ENCODE peak calls at places on chromosome 22, in eight cellular contexts. One of them, this sample, is unnamed.

GRCh38 chr22:40758390-40758789 is 60.8 kb downstream of the SLC25A17 start:
- DNase-seq in stimulated activated CD8-positive, alpha-beta memory T cell treated with anti-CD3 and anti-CD28 coated beads, Interleukin-12 subunit alpha, Interleukin-12 subunit beta, amount 100 ng/mL, for 4 hours: no peak
- DNase-seq in activated CD8-positive, alpha-beta T cell treated with anti-CD3 and anti-CD28 coated beads for 36 hours: no peak
- DNase-seq in NCI-H774: no peak
- DNase-seq in kidney tubule cell: no peak
- DNase-seq in amniotic stem cell: no peak
- DNase-seq in SK-MEL-5: no peak
- DNase-seq in brain microvascular endothelial cell: no peak
- DNase-seq in this sample: no peak

GRCh38 chr22:25760294-25760693 is 18.3 kb downstream of the MYO18B start:
- DNase-seq in NCI-H774: no peak
- DNase-seq in activated CD8-positive, alpha-beta T cell treated with anti-CD3 and anti-CD28 coated beads for 36 hours: no peak
- DNase-seq in stimulated activated CD8-positive, alpha-beta memory T cell treated with anti-CD3 and anti-CD28 coated beads, Interleukin-12 subunit alpha, Interleukin-12 subunit beta, amount 100 ng/mL, for 4 hours: no peak
- DNase-seq in brain microvascular endothelial cell: no peak
- DNase-seq in SK-MEL-5: no peak
- DNase-seq in amniotic stem cell: no peak
- DNase-seq in kidney tubule cell: no peak
- DNase-seq in this sample: no peak

GRCh38 chr22:26174280-26174679 is 5.0 kb downstream of the SEZ6L start:
- DNase-seq in stimulated activated CD8-positive, alpha-beta memory T cell treated with anti-CD3 and anti-CD28 coated beads, Interleukin-12 subunit alpha, Interleukin-12 subunit beta, amount 100 ng/mL, for 4 hours: no peak
- DNase-seq in amniotic stem cell: no peak
- DNase-seq in activated CD8-positive, alpha-beta T cell treated with anti-CD3 and anti-CD28 coated beads for 36 hours: no peak
- DNase-seq in brain microvascular endothelial cell: no peak
- DNase-seq in kidney tubule cell: no peak
- DNase-seq in SK-MEL-5: peak
- DNase-seq in NCI-H774: no peak
- DNase-seq in this sample: no peak

GRCh38 chr22:50030315-50031188 is 18.0 kb upstream of the IL17REL start:
- DNase-seq in stimulated activated CD8-positive, alpha-beta memory T cell treated with anti-CD3 and anti-CD28 coated beads, Interleukin-12 subunit alpha, Interleukin-12 subunit beta, amount 100 ng/mL, for 4 hours: peak
- DNase-seq in SK-MEL-5: peak
- DNase-seq in NCI-H774: no peak
- DNase-seq in kidney tubule cell: peak
- DNase-seq in brain microvascular endothelial cell: peak
- DNase-seq in amniotic stem cell: peak
- DNase-seq in activated CD8-positive, alpha-beta T cell treated with anti-CD3 and anti-CD28 coated beads for 36 hours: peak
- DNase-seq in this sample: peak

GRCh38 chr22:22706253-22706940 is 62.0 kb downstream of the GGTLC2 start:
- DNase-seq in stimulated activated CD8-positive, alpha-beta memory T cell treated with anti-CD3 and anti-CD28 coated beads, Interleukin-12 subunit alpha, Interleukin-12 subunit beta, amount 100 ng/mL, for 4 hours: no peak
- DNase-seq in activated CD8-positive, alpha-beta T cell treated with anti-CD3 and anti-CD28 coated beads for 36 hours: no peak
- DNase-seq in kidney tubule cell: no peak
- DNase-seq in NCI-H774: no peak
- DNase-seq in brain microvascular endothelial cell: no peak
- DNase-seq in amniotic stem cell: no peak
- DNase-seq in SK-MEL-5: no peak
- DNase-seq in this sample: no peak

GRCh38 chr22:39611360-39611759 is 40.8 kb downstream of the CACNA1I start:
- DNase-seq in NCI-H774: no peak
- DNase-seq in kidney tubule cell: no peak
- DNase-seq in SK-MEL-5: no peak
- DNase-seq in activated CD8-positive, alpha-beta T cell treated with anti-CD3 and anti-CD28 coated beads for 36 hours: no peak
- DNase-seq in stimulated activated CD8-positive, alpha-beta memory T cell treated with anti-CD3 and anti-CD28 coated beads, Interleukin-12 subunit alpha, Interleukin-12 subunit beta, amount 100 ng/mL, for 4 hours: no peak
- DNase-seq in amniotic stem cell: no peak
- DNase-seq in brain microvascular endothelial cell: no peak
- DNase-seq in this sample: no peak

GRCh38 chr22:45413013-45413367 is 409 bp downstream of the SMC1B start:
- DNase-seq in SK-MEL-5: no peak
- DNase-seq in activated CD8-positive, alpha-beta T cell treated with anti-CD3 and anti-CD28 coated beads for 36 hours: no peak
- DNase-seq in stimulated activated CD8-positive, alpha-beta memory T cell treated with anti-CD3 and anti-CD28 coated beads, Interleukin-12 subunit alpha, Interleukin-12 subunit beta, amount 100 ng/mL, for 4 hours: no peak
- DNase-seq in amniotic stem cell: no peak
- DNase-seq in brain microvascular endothelial cell: no peak
- DNase-seq in NCI-H774: no peak
- DNase-seq in kidney tubule cell: no peak
- DNase-seq in this sample: no peak

GRCh38 chr22:27842994-27843431 is 41.5 kb upstream of the MN1 start:
- DNase-seq in kidney tubule cell: no peak
- DNase-seq in NCI-H774: no peak
- DNase-seq in brain microvascular endothelial cell: no peak
- DNase-seq in activated CD8-positive, alpha-beta T cell treated with anti-CD3 and anti-CD28 coated beads for 36 hours: no peak
- DNase-seq in SK-MEL-5: no peak
- DNase-seq in stimulated activated CD8-positive, alpha-beta memory T cell treated with anti-CD3 and anti-CD28 coated beads, Interleukin-12 subunit alpha, Interleukin-12 subunit beta, amount 100 ng/mL, for 4 hours: no peak
- DNase-seq in amniotic stem cell: no peak
- DNase-seq in this sample: no peak

GRCh38 chr22:31240011-31240410 is 27.9 kb downstream of the LIMK2 start:
- DNase-seq in kidney tubule cell: no peak
- DNase-seq in brain microvascular endothelial cell: peak
- DNase-seq in stimulated activated CD8-positive, alpha-beta memory T cell treated with anti-CD3 and anti-CD28 coated beads, Interleukin-12 subunit alpha, Interleukin-12 subunit beta, amount 100 ng/mL, for 4 hours: no peak
- DNase-seq in NCI-H774: no peak
- DNase-seq in amniotic stem cell: no peak
- DNase-seq in SK-MEL-5: no peak
- DNase-seq in activated CD8-positive, alpha-beta T cell treated with anti-CD3 and anti-CD28 coated beads for 36 hours: no peak
- DNase-seq in this sample: no peak

GRCh38 chr22:20495861-20496681 is 476 bp upstream of the KLHL22 start:
- DNase-seq in activated CD8-positive, alpha-beta T cell treated with anti-CD3 and anti-CD28 coated beads for 36 hours: peak
- DNase-seq in SK-MEL-5: peak
- DNase-seq in NCI-H774: peak
- DNase-seq in stimulated activated CD8-positive, alpha-beta memory T cell treated with anti-CD3 and anti-CD28 coated beads, Interleukin-12 subunit alpha, Interleukin-12 subunit beta, amount 100 ng/mL, for 4 hours: peak
- DNase-seq in brain microvascular endothelial cell: peak
- DNase-seq in amniotic stem cell: peak
- DNase-seq in kidney tubule cell: peak
- DNase-seq in this sample: peak

GRCh38 chr22:20013382-20013871 is 3.2 kb downstream of the ARVCF start:
- DNase-seq in brain microvascular endothelial cell: peak
- DNase-seq in stimulated activated CD8-positive, alpha-beta memory T cell treated with anti-CD3 and anti-CD28 coated beads, Interleukin-12 subunit alpha, Interleukin-12 subunit beta, amount 100 ng/mL, for 4 hours: peak
- DNase-seq in activated CD8-positive, alpha-beta T cell treated with anti-CD3 and anti-CD28 coated beads for 36 hours: peak
- DNase-seq in amniotic stem cell: no peak
- DNase-seq in NCI-H774: no peak
- DNase-seq in kidney tubule cell: peak
- DNase-seq in SK-MEL-5: peak
- DNase-seq in this sample: peak

GRCh38 chr22:30310881-30311771 is 15.6 kb downstream of the TBC1D10A start:
- DNase-seq in kidney tubule cell: peak
- DNase-seq in amniotic stem cell: no peak
- DNase-seq in activated CD8-positive, alpha-beta T cell treated with anti-CD3 and anti-CD28 coated beads for 36 hours: no peak
- DNase-seq in SK-MEL-5: no peak
- DNase-seq in brain microvascular endothelial cell: no peak
- DNase-seq in NCI-H774: no peak
- DNase-seq in stimulated activated CD8-positive, alpha-beta memory T cell treated with anti-CD3 and anti-CD28 coated beads, Interleukin-12 subunit alpha, Interleukin-12 subunit beta, amount 100 ng/mL, for 4 hours: no peak
- DNase-seq in this sample: no peak

GRCh38 chr22:44380716-44381500 is 68.2 kb upstream of the SHISAL1 start:
- DNase-seq in kidney tubule cell: no peak
- DNase-seq in brain microvascular endothelial cell: no peak
- DNase-seq in amniotic stem cell: no peak
- DNase-seq in activated CD8-positive, alpha-beta T cell treated with anti-CD3 and anti-CD28 coated beads for 36 hours: no peak
- DNase-seq in stimulated activated CD8-positive, alpha-beta memory T cell treated with anti-CD3 and anti-CD28 coated beads, Interleukin-12 subunit alpha, Interleukin-12 subunit beta, amount 100 ng/mL, for 4 hours: no peak
- DNase-seq in SK-MEL-5: no peak
- DNase-seq in NCI-H774: no peak
- DNase-seq in this sample: no peak

GRCh38 chr22:32567544-32567943 is 92.9 kb downstream of the FBXO7 start:
- DNase-seq in NCI-H774: no peak
- DNase-seq in activated CD8-positive, alpha-beta T cell treated with anti-CD3 and anti-CD28 coated beads for 36 hours: no peak
- DNase-seq in kidney tubule cell: no peak
- DNase-seq in amniotic stem cell: no peak
- DNase-seq in brain microvascular endothelial cell: no peak
- DNase-seq in SK-MEL-5: no peak
- DNase-seq in stimulated activated CD8-positive, alpha-beta memory T cell treated with anti-CD3 and anti-CD28 coated beads, Interleukin-12 subunit alpha, Interleukin-12 subunit beta, amount 100 ng/mL, for 4 hours: no peak
- DNase-seq in this sample: no peak

GRCh38 chr22:39149915-39150847 is 2.3 kb downstream of the CBX7 start:
- DNase-seq in kidney tubule cell: no peak
- DNase-seq in brain microvascular endothelial cell: no peak
- DNase-seq in activated CD8-positive, alpha-beta T cell treated with anti-CD3 and anti-CD28 coated beads for 36 hours: no peak
- DNase-seq in amniotic stem cell: no peak
- DNase-seq in NCI-H774: no peak
- DNase-seq in stimulated activated CD8-positive, alpha-beta memory T cell treated with anti-CD3 and anti-CD28 coated beads, Interleukin-12 subunit alpha, Interleukin-12 subunit beta, amount 100 ng/mL, for 4 hours: no peak
- DNase-seq in SK-MEL-5: no peak
- DNase-seq in this sample: no peak

GRCh38 chr22:29313126-29314071 is 2.1 kb downstream of the RASL10A start:
- DNase-seq in amniotic stem cell: no peak
- DNase-seq in brain microvascular endothelial cell: no peak
- DNase-seq in activated CD8-positive, alpha-beta T cell treated with anti-CD3 and anti-CD28 coated beads for 36 hours: peak
- DNase-seq in SK-MEL-5: peak
- DNase-seq in stimulated activated CD8-positive, alpha-beta memory T cell treated with anti-CD3 and anti-CD28 coated beads, Interleukin-12 subunit alpha, Interleukin-12 subunit beta, amount 100 ng/mL, for 4 hours: no peak
- DNase-seq in NCI-H774: no peak
- DNase-seq in kidney tubule cell: peak
- DNase-seq in this sample: no peak

GRCh38 chr22:47460870-47461269 is 698.4 kb downstream of the TBC1D22A start:
- DNase-seq in amniotic stem cell: no peak
- DNase-seq in brain microvascular endothelial cell: no peak
- DNase-seq in kidney tubule cell: no peak
- DNase-seq in activated CD8-positive, alpha-beta T cell treated with anti-CD3 and anti-CD28 coated beads for 36 hours: no peak
- DNase-seq in SK-MEL-5: no peak
- DNase-seq in stimulated activated CD8-positive, alpha-beta memory T cell treated with anti-CD3 and anti-CD28 coated beads, Interleukin-12 subunit alpha, Interleukin-12 subunit beta, amount 100 ng/mL, for 4 hours: no peak
- DNase-seq in NCI-H774: no peak
- DNase-seq in this sample: no peak

GRCh38 chr22:43185860-43186261 is 1.1 kb downstream of the TTLL12 start:
- DNase-seq in SK-MEL-5: no peak
- DNase-seq in activated CD8-positive, alpha-beta T cell treated with anti-CD3 and anti-CD28 coated beads for 36 hours: no peak
- DNase-seq in kidney tubule cell: peak
- DNase-seq in stimulated activated CD8-positive, alpha-beta memory T cell treated with anti-CD3 and anti-CD28 coated beads, Interleukin-12 subunit alpha, Interleukin-12 subunit beta, amount 100 ng/mL, for 4 hours: no peak
- DNase-seq in NCI-H774: no peak
- DNase-seq in brain microvascular endothelial cell: peak
- DNase-seq in amniotic stem cell: no peak
- DNase-seq in this sample: no peak